ENCODE peak calls at places on chromosomes 16 and 17, in seven cellular contexts. One of them, this sample, is unnamed.

GRCh38 chr17:39579318-39580081 is 28.2 kb downstream of the NEUROD2 start:
- DNase-seq in ascending aorta: no peak
- DNase-seq in transverse colon: no peak
- DNase-seq in cardiac muscle cell: no peak
- DNase-seq in heart left ventricle: peak; percentile 80
- DNase-seq in RWPE2: no peak
- DNase-seq in kidney epithelial cell: no peak
- DNase-seq in this sample: no peak

GRCh38 chr16:2210386-2211365 is at the start of gene BRICD5:
- DNase-seq in ascending aorta: no peak
- DNase-seq in transverse colon: no peak
- DNase-seq in cardiac muscle cell: no peak
- DNase-seq in heart left ventricle: no peak
- DNase-seq in RWPE2: peak; percentile 57
- DNase-seq in kidney epithelial cell: no peak
- DNase-seq in this sample: no peak

GRCh38 chr17:20225162-20226115 is 216.3 kb downstream of the SPECC1 start:
- DNase-seq in ascending aorta: no peak
- DNase-seq in transverse colon: no peak
- DNase-seq in cardiac muscle cell: no peak
- DNase-seq in heart left ventricle: no peak
- DNase-seq in RWPE2: no peak
- DNase-seq in kidney epithelial cell: no peak
- DNase-seq in this sample: no peak

GRCh38 chr17:7156342-7156940 is 22.7 kb downstream of the ASGR1 start:
- DNase-seq in ascending aorta: no peak
- DNase-seq in transverse colon: no peak
- DNase-seq in cardiac muscle cell: no peak
- DNase-seq in heart left ventricle: no peak
- DNase-seq in RWPE2: no peak
- DNase-seq in kidney epithelial cell: no peak
- DNase-seq in this sample: no peak

GRCh38 chr17:79918581-79919163 is 79.4 kb upstream of the CBX4 start:
- DNase-seq in ascending aorta: no peak
- DNase-seq in transverse colon: no peak
- DNase-seq in cardiac muscle cell: no peak
- DNase-seq in heart left ventricle: no peak
- DNase-seq in RWPE2: no peak
- DNase-seq in kidney epithelial cell: no peak
- DNase-seq in this sample: no peak

GRCh38 chr16:85778873-85779272 is 20.5 kb downstream of the EMC8 start:
- DNase-seq in ascending aorta: no peak
- DNase-seq in transverse colon: no peak
- DNase-seq in cardiac muscle cell: no peak
- DNase-seq in heart left ventricle: no peak
- DNase-seq in RWPE2: no peak
- DNase-seq in kidney epithelial cell: no peak
- DNase-seq in this sample: no peak

GRCh38 chr17:29299031-29299430 is 5.1 kb upstream of the NUFIP2 start:
- DNase-seq in ascending aorta: no peak
- DNase-seq in transverse colon: no peak
- DNase-seq in cardiac muscle cell: no peak
- DNase-seq in heart left ventricle: no peak
- DNase-seq in RWPE2: no peak
- DNase-seq in kidney epithelial cell: no peak
- DNase-seq in this sample: no peak

GRCh38 chr17:66468241-66469087 is 166.1 kb downstream of the PRKCA start:
- DNase-seq in ascending aorta: no peak
- DNase-seq in transverse colon: no peak
- DNase-seq in cardiac muscle cell: peak; percentile 48
- DNase-seq in heart left ventricle: peak; percentile 29
- DNase-seq in RWPE2: no peak
- DNase-seq in kidney epithelial cell: no peak
- DNase-seq in this sample: peak; percentile 91

GRCh38 chr17:48720263-48721008 is 1.9 kb downstream of the PRAC1 start:
- DNase-seq in ascending aorta: no peak
- DNase-seq in transverse colon: no peak
- DNase-seq in cardiac muscle cell: no peak
- DNase-seq in heart left ventricle: no peak
- DNase-seq in RWPE2: peak; percentile 17
- DNase-seq in kidney epithelial cell: no peak
- DNase-seq in this sample: no peak

GRCh38 chr17:77288115-77288619 is 147.4 kb downstream of the SEC14L1 start:
- DNase-seq in ascending aorta: no peak
- DNase-seq in transverse colon: peak; percentile 43
- DNase-seq in cardiac muscle cell: no peak
- DNase-seq in heart left ventricle: no peak
- DNase-seq in RWPE2: peak; percentile 91
- DNase-seq in kidney epithelial cell: no peak
- DNase-seq in this sample: peak; percentile 82

GRCh38 chr16:2897110-2897509 is 14.1 kb downstream of the FLYWCH2 start:
- DNase-seq in ascending aorta: no peak
- DNase-seq in transverse colon: no peak
- DNase-seq in cardiac muscle cell: no peak
- DNase-seq in heart left ventricle: no peak
- DNase-seq in RWPE2: no peak
- DNase-seq in kidney epithelial cell: no peak
- DNase-seq in this sample: no peak

GRCh38 chr16:84633622-84634021 is 14.7 kb upstream of the KLHL36 start:
- DNase-seq in ascending aorta: peak; percentile 76
- DNase-seq in transverse colon: no peak
- DNase-seq in cardiac muscle cell: peak; percentile 84
- DNase-seq in heart left ventricle: peak; percentile 86
- DNase-seq in RWPE2: no peak
- DNase-seq in kidney epithelial cell: no peak
- DNase-seq in this sample: no peak

GRCh38 chr17:59753522-59754467 is 46.3 kb downstream of the VMP1 start:
- DNase-seq in ascending aorta: no peak
- DNase-seq in transverse colon: no peak
- DNase-seq in cardiac muscle cell: peak; percentile 93
- DNase-seq in heart left ventricle: no peak
- DNase-seq in RWPE2: no peak
- DNase-seq in kidney epithelial cell: peak; percentile 70
- DNase-seq in this sample: peak; percentile 91

GRCh38 chr17:55674107-55674506 is 48.6 kb downstream of the TMEM100 start:
- DNase-seq in ascending aorta: no peak
- DNase-seq in transverse colon: no peak
- DNase-seq in cardiac muscle cell: peak; percentile 64
- DNase-seq in heart left ventricle: no peak
- DNase-seq in RWPE2: no peak
- DNase-seq in kidney epithelial cell: no peak
- DNase-seq in this sample: peak; percentile 72

GRCh38 chr17:43169561-43170139 is 1.4 kb upstream of the NBR1 start:
- DNase-seq in ascending aorta: peak; percentile 64
- DNase-seq in transverse colon: peak; percentile 42
- DNase-seq in cardiac muscle cell: peak; percentile 49
- DNase-seq in heart left ventricle: no peak
- DNase-seq in RWPE2: no peak
- DNase-seq in kidney epithelial cell: no peak
- DNase-seq in this sample: peak; percentile 5

GRCh38 chr16:11109551-11109950 is 146.5 kb downstream of the SOCS1 start:
- DNase-seq in ascending aorta: no peak
- DNase-seq in transverse colon: no peak
- DNase-seq in cardiac muscle cell: no peak
- DNase-seq in heart left ventricle: no peak
- DNase-seq in RWPE2: no peak
- DNase-seq in kidney epithelial cell: no peak
- DNase-seq in this sample: no peak

GRCh38 chr16:68802190-68802589 is 41.1 kb upstream of the TANGO6 start:
- DNase-seq in ascending aorta: no peak
- DNase-seq in transverse colon: no peak
- DNase-seq in cardiac muscle cell: peak; percentile 94
- DNase-seq in heart left ventricle: no peak
- DNase-seq in RWPE2: no peak
- DNase-seq in kidney epithelial cell: no peak
- DNase-seq in this sample: peak; percentile 82

GRCh38 chr17:75843577-75844529 is at the start of gene UNC13D:
- DNase-seq in ascending aorta: peak; percentile 65
- DNase-seq in transverse colon: peak; percentile 55
- DNase-seq in cardiac muscle cell: no peak
- DNase-seq in heart left ventricle: peak; percentile 47
- DNase-seq in RWPE2: peak; percentile 66
- DNase-seq in kidney epithelial cell: no peak
- DNase-seq in this sample: peak; percentile 43

GRCh38 chr17:62628845-62629555 is 1.5 kb downstream of the MRC2 start:
- DNase-seq in ascending aorta: peak; percentile 80
- DNase-seq in transverse colon: no peak
- DNase-seq in cardiac muscle cell: peak; percentile 71
- DNase-seq in heart left ventricle: peak; percentile 47
- DNase-seq in RWPE2: no peak
- DNase-seq in kidney epithelial cell: no peak
- DNase-seq in this sample: no peak

GRCh38 chr17:8630802-8631553 is 453 bp upstream of the MYH10 start:
- DNase-seq in ascending aorta: peak; percentile 99
- DNase-seq in transverse colon: peak; percentile 95
- DNase-seq in cardiac muscle cell: peak; percentile 100
- DNase-seq in heart left ventricle: peak; percentile 99
- DNase-seq in RWPE2: peak; percentile 99
- DNase-seq in kidney epithelial cell: peak; percentile 95
- DNase-seq in this sample: peak; percentile 100

GRCh38 chr17:8629371-8630226 is 926 bp downstream of the MYH10 start:
- DNase-seq in ascending aorta: peak; percentile 66
- DNase-seq in transverse colon: peak; percentile 13
- DNase-seq in cardiac muscle cell: peak; percentile 53
- DNase-seq in heart left ventricle: peak; percentile 48
- DNase-seq in RWPE2: no peak
- DNase-seq in kidney epithelial cell: no peak
- DNase-seq in this sample: peak; percentile 34

GRCh38 chr17:8628609-8629169 is 1.8 kb downstream of the MYH10 start:
- DNase-seq in ascending aorta: no peak
- DNase-seq in transverse colon: no peak
- DNase-seq in cardiac muscle cell: peak; percentile 48
- DNase-seq in heart left ventricle: no peak
- DNase-seq in RWPE2: no peak
- DNase-seq in kidney epithelial cell: no peak
- DNase-seq in this sample: no peak

GRCh38 chr17:8631554-8631877 is 991 bp upstream of the MYH10 start:
- DNase-seq in ascending aorta: no peak
- DNase-seq in transverse colon: no peak
- DNase-seq in cardiac muscle cell: peak; percentile 30
- DNase-seq in heart left ventricle: no peak
- DNase-seq in RWPE2: no peak
- DNase-seq in kidney epithelial cell: no peak
- DNase-seq in this sample: peak; percentile 42

DNA sequence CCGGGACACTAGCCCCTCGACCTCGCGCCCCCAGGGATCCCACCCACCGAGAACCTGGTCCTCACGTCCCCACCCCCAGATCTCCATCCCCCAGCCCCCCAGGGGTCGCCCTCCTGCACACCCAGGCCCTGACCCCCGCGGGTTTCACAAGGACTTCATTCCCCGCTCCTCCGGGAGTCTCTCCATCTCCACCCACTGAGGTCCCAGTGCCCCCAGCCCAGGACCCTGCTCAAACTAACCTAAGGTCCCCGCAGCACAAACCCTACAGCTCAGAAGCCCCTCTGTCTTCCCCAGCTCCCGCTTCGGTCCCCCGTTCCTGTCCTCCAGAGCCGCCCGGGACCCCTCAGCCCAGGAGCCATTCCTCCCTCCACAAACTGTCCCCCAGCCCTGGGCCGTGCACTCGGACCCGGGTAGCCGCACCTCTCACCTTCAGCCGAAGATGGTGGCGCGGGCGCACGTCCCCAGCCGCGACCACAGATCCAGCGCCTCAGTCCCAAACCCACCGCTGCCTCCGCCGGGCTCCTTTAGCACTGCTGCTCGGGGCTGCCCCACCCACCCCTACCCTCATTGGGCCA is at the start of gene MYH10:
- DNase-seq in ascending aorta: peak; percentile 67
- DNase-seq in transverse colon: peak; percentile 15
- DNase-seq in cardiac muscle cell: no peak
- DNase-seq in heart left ventricle: peak; percentile 30
- DNase-seq in RWPE2: no peak
- DNase-seq in kidney epithelial cell: no peak
- DNase-seq in this sample: no peak
- TF ChIP-seq CTCF in ascending aorta: peak; percentile 42
- TF ChIP-seq CTCF in transverse colon: no peak
- TF ChIP-seq CTCF in cardiac muscle cell: peak; percentile 20
- TF ChIP-seq CTCF in heart left ventricle: peak; percentile 18
- TF ChIP-seq CTCF in RWPE2: no peak
- TF ChIP-seq CTCF in kidney epithelial cell: peak; percentile 35
- TF ChIP-seq CTCF in this sample: peak; percentile 21

GRCh38 chr16:6016530-6017184 is 919.1 kb upstream of the EEF2KMT start:
- DNase-seq in ascending aorta: no peak
- DNase-seq in transverse colon: no peak
- DNase-seq in cardiac muscle cell: no peak
- DNase-seq in heart left ventricle: no peak
- DNase-seq in RWPE2: no peak
- DNase-seq in kidney epithelial cell: peak; percentile 2
- DNase-seq in this sample: peak; percentile 37
- TF ChIP-seq CTCF in ascending aorta: no peak
- TF ChIP-seq CTCF in transverse colon: peak; percentile 36
- TF ChIP-seq CTCF in cardiac muscle cell: no peak
- TF ChIP-seq CTCF in heart left ventricle: no peak
- TF ChIP-seq CTCF in RWPE2: peak; percentile 46
- TF ChIP-seq CTCF in kidney epithelial cell: peak; percentile 44
- TF ChIP-seq CTCF in this sample: peak; percentile 28

DNA sequence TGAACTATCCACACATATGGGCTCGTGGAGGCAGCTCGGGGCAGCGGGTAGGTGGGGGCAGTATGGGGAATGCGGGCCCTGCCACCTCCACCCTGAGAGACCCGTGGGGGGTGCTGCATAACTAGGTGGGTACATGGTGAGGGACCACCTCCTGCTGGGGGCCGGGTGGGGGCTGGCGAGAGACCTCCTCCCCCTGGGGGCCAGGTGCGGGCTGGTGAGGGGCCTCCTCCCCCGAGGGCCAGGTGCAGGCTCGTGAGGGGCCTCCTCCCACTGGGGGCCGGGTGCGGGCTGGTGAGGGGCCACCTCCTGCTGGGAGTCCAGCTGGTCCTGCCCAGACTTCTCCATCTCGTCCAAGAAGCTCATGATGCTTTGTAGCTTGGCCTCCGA is 25.4 kb downstream of the CEP131 start:
- DNase-seq in ascending aorta: no peak
- DNase-seq in transverse colon: no peak
- DNase-seq in cardiac muscle cell: no peak
- DNase-seq in heart left ventricle: no peak
- DNase-seq in RWPE2: no peak
- DNase-seq in kidney epithelial cell: no peak
- DNase-seq in this sample: no peak
- TF ChIP-seq CTCF in ascending aorta: no peak
- TF ChIP-seq CTCF in transverse colon: no peak
- TF ChIP-seq CTCF in cardiac muscle cell: no peak
- TF ChIP-seq CTCF in heart left ventricle: no peak
- TF ChIP-seq CTCF in RWPE2: no peak
- TF ChIP-seq CTCF in kidney epithelial cell: no peak
- TF ChIP-seq CTCF in this sample: no peak

DNA sequence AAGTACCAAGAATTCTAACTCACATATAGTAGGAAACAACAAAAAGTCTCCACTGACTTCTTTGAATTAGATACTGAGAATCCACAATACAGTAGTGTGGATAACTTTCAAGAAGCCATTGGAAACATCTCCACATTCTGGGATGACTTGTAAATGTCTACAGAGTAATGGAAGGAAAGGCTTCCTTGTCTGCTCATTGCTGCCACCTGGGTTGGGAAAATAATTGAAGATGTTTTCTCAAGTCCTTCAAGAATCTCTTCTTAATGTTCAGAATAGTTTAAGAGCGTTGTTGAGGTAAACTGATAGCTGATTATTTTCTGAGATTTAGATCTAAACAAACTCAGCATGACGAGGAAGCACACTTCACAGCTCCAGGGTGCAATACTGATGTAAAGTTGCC is 14.0 kb downstream of the CPSF4L start:
- DNase-seq in ascending aorta: no peak
- DNase-seq in transverse colon: no peak
- DNase-seq in cardiac muscle cell: peak; percentile 32
- DNase-seq in heart left ventricle: no peak
- DNase-seq in RWPE2: no peak
- DNase-seq in kidney epithelial cell: no peak
- DNase-seq in this sample: peak; percentile 26
- TF ChIP-seq CTCF in ascending aorta: no peak
- TF ChIP-seq CTCF in transverse colon: no peak
- TF ChIP-seq CTCF in cardiac muscle cell: no peak
- TF ChIP-seq CTCF in heart left ventricle: peak; percentile 29
- TF ChIP-seq CTCF in RWPE2: peak; percentile 41
- TF ChIP-seq CTCF in kidney epithelial cell: peak; percentile 11
- TF ChIP-seq CTCF in this sample: peak; percentile 31